ENCODE peak calls at places on chromosomes 11 and 22, in ten cellular contexts. G is MG63; A is effector memory CD8-positive, alpha-beta T cell; S is M059J; V is NCI-H2081; E is naive thymus-derived CD8-positive, alpha-beta T cell; K is SJCRH30; Y is SK-MEL-5; R is SW 1271; M is EL. N is an unnamed sample.

GRCh38 chr22:39356464-39356863 is 6.7 kb downstream of the SYNGR1 start:
- DNase-seq in R (no peak), K (no peak), E (no peak), M (no peak), V (no peak), S (no peak), A (no peak), Y (no peak), G (no peak), N (no peak)

GRCh38 chr11:133516845-133517244 is 15.5 kb downstream of the OPCML start:
- DNase-seq in Y (no peak), R (no peak), M (no peak), K (no peak), G (no peak), S (no peak), A (no peak), E (no peak), V (no peak), N (no peak)

GRCh38 chr11:104531075-104531474 is 367.1 kb upstream of the PDGFD start:
- DNase-seq in S (peak), G (no peak), R (no peak), V (no peak), M (no peak), Y (peak), K (no peak), E (no peak), A (peak), N (peak)

GRCh38 chr11:97684486-97685439 is 1295.0 kb downstream of the JRKL start:
- DNase-seq in A (no peak), S (peak), V (no peak), M (no peak), K (no peak), E (no peak), R (no peak), G (no peak), Y (no peak), N (no peak)

GRCh38 chr22:42648368-42649260 is 578 bp downstream of the CYB5R3 start:
- DNase-seq in E (no peak), Y (peak), R (no peak), V (no peak), K (peak), A (peak), G (peak), M (peak), S (no peak), N (peak)

GRCh38 chr22:30206964-30207363 is 39.6 kb downstream of the LIF start:
- DNase-seq in R (peak), G (peak), V (no peak), A (no peak), S (peak), M (peak), Y (peak), E (no peak), K (peak), N (peak)

GRCh38 chr11:66559141-66559861 is 9.1 kb downstream of the CTSF start:
- DNase-seq in K (no peak), Y (no peak), R (no peak), V (no peak), E (no peak), A (no peak), M (no peak), S (no peak), G (no peak), N (no peak)

GRCh38 chr22:39327995-39328754 is 8.8 kb upstream of the RPL3 start:
- DNase-seq in Y (no peak), M (no peak), K (no peak), A (no peak), R (no peak), V (no peak), S (no peak), E (no peak), G (no peak), N (no peak)

GRCh38 chr11:118099838-118100570 is 13.2 kb upstream of the SMIM35 start:
- DNase-seq in G (no peak), M (no peak), Y (no peak), V (no peak), S (no peak), E (no peak), R (no peak), K (no peak), A (no peak), N (peak)

GRCh38 chr11:45411221-45411946 is 125.2 kb upstream of the SYT13 start:
- DNase-seq in E (no peak), M (no peak), K (no peak), V (no peak), A (no peak), S (no peak), R (no peak), Y (no peak), G (no peak), N (peak)

GRCh38 chr11:17747131-17747955 is 12.8 kb downstream of the KCNC1 start:
- DNase-seq in S (peak), Y (no peak), G (no peak), V (no peak), M (no peak), E (no peak), R (no peak), K (no peak), A (no peak), N (no peak)

GRCh38 chr11:71370895-71371673 is 77.1 kb downstream of the DHCR7 start:
- DNase-seq in K (no peak), V (no peak), M (no peak), G (no peak), Y (no peak), A (no peak), E (no peak), R (no peak), S (no peak), N (peak)

GRCh38 chr11:121112498-121113455 is 11.7 kb downstream of the TECTA start:
- DNase-seq in S (peak), G (peak), Y (peak), A (peak), E (peak), M (peak), R (peak), V (peak), K (peak), N (peak)

GRCh38 chr11:77299528-77299993 is 1.9 kb downstream of the GDPD4 start:
- DNase-seq in V (peak), K (no peak), A (no peak), G (no peak), R (no peak), Y (no peak), M (peak), E (no peak), S (peak), N (no peak)

GRCh38 chr11:44619931-44620725 is 54.7 kb downstream of the CD82 start:
- DNase-seq in K (peak), R (no peak), V (no peak), A (no peak), S (no peak), Y (no peak), G (no peak), E (no peak), M (no peak), N (no peak)

GRCh38 chr11:100925935-100926334 is 203.7 kb downstream of the PGR start:
- DNase-seq in G (no peak), K (peak), V (no peak), R (no peak), A (no peak), M (peak), E (no peak), S (peak), Y (peak), N (no peak)

GRCh38 chr11:117734596-117734995 is 62.4 kb downstream of the DSCAML1 start:
- DNase-seq in Y (no peak), A (no peak), G (no peak), K (no peak), V (peak), M (no peak), E (no peak), S (no peak), R (no peak), N (peak)

GRCh38 chr22:46574993-46575914 is 37.8 kb upstream of the CELSR1 start:
- DNase-seq in E (no peak), M (no peak), Y (no peak), S (peak), K (no peak), R (no peak), G (no peak), A (no peak), V (no peak), N (peak)

GRCh38 chr11:71505781-71506180 is 21.3 kb upstream of the KRTAP5-7 start:
- DNase-seq in E (no peak), K (no peak), R (no peak), G (no peak), V (no peak), Y (no peak), A (no peak), S (no peak), M (no peak), N (peak)

GRCh38 chr11:117820071-117820470 is 4.5 kb downstream of the FXYD2 start:
- DNase-seq in M (no peak), A (no peak), V (peak), K (no peak), S (no peak), Y (no peak), R (no peak), G (no peak), E (no peak), N (no peak)

GRCh38 chr11:18352581-18352980 is 30.2 kb downstream of the GTF2H1 start:
- DNase-seq in S (peak), R (no peak), G (no peak), V (no peak), M (peak), E (no peak), Y (no peak), A (no peak), K (no peak), N (no peak)

GRCh38 chr22:24146190-24146616 is 35.1 kb upstream of the SUSD2 start:
- DNase-seq in Y (peak), R (no peak), G (no peak), K (peak), A (peak), S (peak), V (no peak), M (peak), E (peak), N (peak)

GRCh38 chr11:66064571-66064970 is 5.5 kb upstream of the PACS1 start:
- DNase-seq in K (no peak), S (no peak), Y (no peak), M (no peak), A (no peak), V (no peak), E (no peak), G (no peak), R (no peak), N (no peak)

GRCh38 chr11:1868056-1868635 is 15.3 kb downstream of the LSP1 start:
- DNase-seq in Y (no peak), R (no peak), A (no peak), V (no peak), M (no peak), E (no peak), G (no peak), S (no peak), K (no peak), N (no peak)

GRCh38 chr11:19567996-19568395 is 144.6 kb upstream of the NAV2 start:
- DNase-seq in R (no peak), V (no peak), G (peak), S (no peak), A (no peak), Y (no peak), K (no peak), M (no peak), E (no peak), N (no peak)

GRCh38 chr11:31822604-31823371 is 11.7 kb upstream of the PAX6 start:
- DNase-seq in G (no peak), M (no peak), S (peak), R (no peak), A (no peak), Y (no peak), K (no peak), E (no peak), V (no peak), N (peak)

GRCh38 chr11:6438979-6439571 is 1.7 kb downstream of the HPX start:
- DNase-seq in Y (peak), M (peak), K (peak), G (peak), R (no peak), A (peak), E (peak), V (peak), S (peak), N (peak)

GRCh38 chr11:128807909-128808308 is 59.2 kb downstream of the KCNJ1 start:
- DNase-seq in M (no peak), G (no peak), S (no peak), E (no peak), K (no peak), R (no peak), V (no peak), A (no peak), Y (no peak), N (no peak)

GRCh38 chr11:9748361-9748970 is 84.6 kb downstream of the SWAP70 start:
- DNase-seq in V (peak), A (peak), R (peak), G (peak), Y (peak), K (peak), S (peak), M (peak), E (peak), N (peak)

GRCh38 chr11:45805305-45806071 is 539 bp downstream of the SLC35C1 start:
- DNase-seq in V (no peak), E (no peak), G (peak), M (peak), S (peak), R (no peak), Y (peak), A (no peak), K (peak), N (peak)

GRCh38 chr11:2142300-2142759 is 3.1 kb upstream of the IGF2 start:
- DNase-seq in A (no peak), Y (no peak), G (no peak), E (no peak), V (no peak), K (no peak), S (peak), R (no peak), M (peak), N (no peak)

GRCh38 chr11:8794677-8795103 is 112.1 kb downstream of the RPL27A start:
- DNase-seq in A (no peak), G (no peak), M (no peak), Y (peak), R (no peak), K (no peak), S (no peak), V (no peak), E (no peak), N (peak)

GRCh38 chr11:19076744-19077589 is 16.4 kb upstream of the MRGPRX2 start:
- DNase-seq in E (peak), G (peak), V (peak), A (peak), Y (peak), R (no peak), S (peak), K (peak), M (peak), N (peak)

GRCh38 chr22:24141586-24141985 is 39.7 kb upstream of the SUSD2 start:
- DNase-seq in G (peak), A (no peak), Y (no peak), R (no peak), S (peak), K (no peak), M (no peak), E (no peak), V (no peak), N (no peak)